ENCODE peak calls at places on chromosomes 1 and 21, in four cellular contexts. W is A549; G is tibial nerve; N is CD4-positive, alpha-beta memory T cell. Y is an unnamed sample. For H3K4me1, the result is how much of the 10 kb centered on the place peaks cover.

GRCh38 chr1:210400043-210400840 is 71.5 kb downstream of the HHAT start:
- DNase-seq in W (peak), G (peak), N (peak), Y (peak)

GRCh38 chr21:19508844-19509243 is 1105.3 kb upstream of the TMPRSS15 start:
- DNase-seq in W (no peak), G (no peak), N (no peak), Y (no peak)

GRCh38 chr1:205244383-205244782 is 16.6 kb downstream of the TMCC2 start:
- DNase-seq in W (no peak), G (no peak), N (no peak), Y (no peak)

GRCh38 chr1:168179411-168180147 is 817 bp downstream of the TIPRL start:
- DNase-seq in W (peak), G (no peak), N (no peak), Y (no peak)

GRCh38 chr1:81799939-81800740 is 594 bp upstream of the ADGRL2 start:
- DNase-seq in W (peak), G (peak), N (no peak), Y (no peak)

GRCh38 chr1:110328274-110328673 is 10.9 kb upstream of the RBM15 start:
- DNase-seq in W (no peak), G (no peak), N (no peak), Y (no peak)

GRCh38 chr1:10776206-10776905 is 20.1 kb downstream of the CASZ1 start:
- DNase-seq in W (no peak), G (no peak), N (no peak), Y (no peak)

GRCh38 chr1:55378582-55378981 is 163.4 kb upstream of the USP24 start:
- DNase-seq in W (peak), G (no peak), N (no peak), Y (peak)

GRCh38 chr1:211133841-211134669 is at the start of gene KCNH1:
- DNase-seq in W (peak), G (peak), N (peak), Y (peak)

GRCh38 chr1:190320952-190321351 is 156.7 kb downstream of the BRINP3 start:
- DNase-seq in W (peak), G (no peak), N (no peak), Y (no peak)

DNA sequence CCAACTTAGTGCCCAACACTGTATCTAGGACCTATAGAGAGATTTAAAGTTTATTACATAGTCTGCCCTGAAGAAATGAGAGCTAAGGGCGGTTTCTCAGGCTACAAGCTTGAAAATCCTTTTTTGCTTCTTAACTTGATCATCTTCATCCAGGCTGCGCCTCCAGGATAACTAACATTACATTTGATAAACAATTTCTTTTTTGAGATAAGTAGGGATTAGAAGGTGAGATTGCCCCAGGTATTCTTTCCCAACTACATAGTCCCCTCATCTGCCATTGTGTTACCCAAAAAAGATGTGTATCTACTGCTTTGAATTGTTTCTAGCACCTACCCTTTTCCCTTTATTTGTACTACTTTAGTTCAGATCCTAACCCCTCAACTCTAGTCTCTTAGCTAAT is 25.4 kb downstream of the NUF2 start:
- DNase-seq in W (no peak), G (no peak), N (no peak), Y (no peak)
- H3K4me1 ChIP-seq in W (under half), G (under half), N (under half), Y (under half)

GRCh38 chr1:204093756-204094155 is 20.8 kb downstream of the SOX13 start:
- DNase-seq in W (no peak), G (no peak), N (no peak), Y (no peak)

GRCh38 chr1:204091787-204092312 is 18.9 kb downstream of the SOX13 start:
- DNase-seq in W (no peak), G (no peak), N (no peak), Y (no peak)

GRCh38 chr1:204094262-204095247 is 21.6 kb downstream of the SOX13 start:
- DNase-seq in W (no peak), G (no peak), N (no peak), Y (no peak)

GRCh38 chr1:204093421-204093717 is 20.5 kb downstream of the SOX13 start:
- DNase-seq in W (peak), G (no peak), N (no peak), Y (no peak)

GRCh38 chr1:204092632-204093420 is 19.9 kb downstream of the SOX13 start:
- DNase-seq in W (no peak), G (no peak), N (no peak), Y (no peak)
- H3K4me1 ChIP-seq in W (under half), G (half or more), N (under half), Y (under half)

DNA sequence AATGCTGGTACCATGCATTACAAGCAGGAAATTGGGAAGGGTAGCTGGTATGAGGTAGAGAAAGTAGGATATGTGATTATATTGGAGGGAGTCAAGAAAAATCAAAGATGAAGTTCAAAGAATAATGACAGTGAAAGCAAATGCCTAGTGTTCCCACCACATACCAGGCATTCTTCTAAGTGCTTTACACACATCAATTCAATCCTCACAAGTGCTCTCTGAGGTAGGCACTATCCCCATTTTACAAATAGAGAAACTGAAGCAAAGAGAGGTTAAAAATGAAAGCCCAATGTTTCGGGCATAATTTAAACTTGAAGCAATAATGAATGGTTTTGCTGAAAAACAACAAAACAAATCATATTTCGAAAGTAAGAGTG is 40.1 kb upstream of the MCOLN3 start:
- DNase-seq in W (no peak), G (no peak), N (no peak), Y (no peak)
- H3K4me1 ChIP-seq in W (under half), G (under half), N (under half), Y (under half)

GRCh38 chr21:32425628-32426027 is 13.1 kb downstream of the EVA1C start:
- DNase-seq in W (no peak), G (no peak), N (no peak), Y (no peak)

GRCh38 chr21:32424674-32425073 is 12.2 kb downstream of the EVA1C start:
- DNase-seq in W (no peak), G (no peak), N (no peak), Y (no peak)

GRCh38 chr21:32426066-32426465 is 13.6 kb downstream of the EVA1C start:
- DNase-seq in W (no peak), G (no peak), N (no peak), Y (no peak)

GRCh38 chr21:32427958-32428623 is 15.6 kb downstream of the EVA1C start:
- DNase-seq in W (no peak), G (no peak), N (no peak), Y (no peak)

DNA sequence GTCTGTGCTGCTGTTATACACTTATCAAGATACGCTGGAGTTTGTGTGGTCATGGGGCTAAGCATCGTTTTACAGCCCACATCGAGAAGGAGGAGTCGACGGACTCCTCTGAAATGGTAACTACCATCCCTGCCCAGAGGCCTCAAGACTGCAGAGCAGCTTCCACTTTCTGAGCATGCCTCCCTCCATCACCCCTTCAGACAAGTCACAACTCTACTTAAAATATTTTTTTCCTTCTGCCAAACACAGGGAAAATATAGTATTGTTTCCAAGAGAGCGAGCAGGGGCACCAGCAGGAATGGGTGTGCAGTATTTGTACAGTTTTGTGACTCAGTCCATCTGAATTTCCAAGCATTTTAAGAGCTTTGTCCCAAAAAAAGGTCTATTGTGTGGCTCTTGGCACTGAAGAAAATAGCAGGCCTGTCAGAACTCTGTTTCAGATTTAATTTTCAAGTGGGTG is 14.1 kb downstream of the EVA1C start:
- DNase-seq in W (peak), G (no peak), N (no peak), Y (no peak)
- H3K4me1 ChIP-seq in W (half or more), G (under half), N (under half), Y (under half)

GRCh38 chr1:7063981-7064380 is 278.7 kb downstream of the CAMTA1 start:
- DNase-seq in W (no peak), G (no peak), N (no peak), Y (no peak)

GRCh38 chr1:7062346-7063061 is 277.2 kb downstream of the CAMTA1 start:
- DNase-seq in W (no peak), G (no peak), N (no peak), Y (no peak)

GRCh38 chr1:7060826-7061225 is 275.6 kb downstream of the CAMTA1 start:
- DNase-seq in W (no peak), G (no peak), N (no peak), Y (no peak)
- H3K4me1 ChIP-seq in W (under half), G (under half), N (under half), Y (under half)

DNA sequence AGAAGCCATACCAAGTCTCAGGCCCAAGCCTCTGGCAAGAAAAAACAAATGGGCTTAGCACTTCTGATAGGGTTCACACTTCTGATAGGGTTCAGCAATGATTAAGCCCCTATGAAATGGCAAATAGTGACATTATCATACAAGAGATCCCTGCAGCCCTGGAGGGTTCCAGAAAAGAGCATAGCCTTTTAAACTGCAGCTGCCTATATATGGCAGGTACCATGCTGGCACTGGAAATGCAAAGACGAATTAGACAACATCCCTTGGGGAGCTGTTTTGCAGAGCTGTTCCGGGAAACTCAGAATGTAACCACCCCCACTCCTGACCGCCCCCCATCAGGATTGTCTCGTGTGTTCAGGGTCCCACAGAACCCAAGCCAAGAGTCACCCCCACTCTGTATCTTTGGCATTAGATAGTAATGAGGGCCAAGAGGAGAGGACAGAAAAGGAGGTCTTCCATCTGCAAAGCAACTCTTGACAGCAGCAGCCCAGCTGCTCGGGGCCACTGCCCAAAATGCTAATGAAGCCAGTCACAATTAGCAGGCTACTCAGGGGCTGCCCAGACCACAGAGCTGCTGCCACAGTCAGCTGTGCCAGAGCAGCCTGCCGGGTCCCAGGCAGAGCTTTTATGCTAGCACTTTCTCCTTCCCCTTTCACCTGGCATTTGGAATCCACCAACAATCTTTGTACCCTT is 50.9 kb downstream of the ITPKB start:
- DNase-seq in W (no peak), G (no peak), N (no peak), Y (no peak)
- H3K4me1 ChIP-seq in W (under half), G (under half), N (half or more), Y (half or more)

GRCh38 chr1:208223136-208223535 is 21.0 kb downstream of the PLXNA2 start:
- DNase-seq in W (no peak), G (no peak), N (no peak), Y (no peak)
- H3K4me1 ChIP-seq in W (under half), G (under half), N (under half), Y (half or more)

DNA sequence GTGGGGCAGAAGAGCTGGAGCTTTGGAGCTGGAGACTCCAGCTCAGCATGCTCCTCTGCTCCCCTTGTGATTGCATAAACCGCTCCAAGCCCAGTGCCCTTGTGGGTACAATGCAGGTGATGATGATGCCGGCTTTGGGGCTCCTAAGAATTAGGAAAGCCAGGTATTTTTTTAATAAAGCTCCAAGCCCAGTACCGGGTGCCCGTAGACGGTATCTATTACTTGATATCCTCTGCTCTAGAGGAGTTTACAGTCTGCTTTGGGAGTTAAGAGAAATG is 27.2 kb downstream of the TENT5C start:
- DNase-seq in W (no peak), G (no peak), N (no peak), Y (no peak)
- H3K4me1 ChIP-seq in W (under half), G (under half), N (under half), Y (under half)

Y was measured in right atrium auricular region.